ENCODE peak calls at places on chromosomes 7 and 10, in five cellular contexts. H is K562, N is HepG2, O is GM12878, A is upper lobe of left lung. I is an unnamed sample.
A peak's percentile ranks its signal among the peaks of the same experiment; 100 is the strongest.

GRCh38 chr7:30738026-30738915 is 13.7 kb upstream of the INMT start:
- ATAC-seq in H (no peak), N (no peak), O (no peak), A (no peak), I (no peak)

GRCh38 chr7:102417105-102417504 is 16.3 kb upstream of the ORAI2 start:
- ATAC-seq in H (no peak), N (no peak), O (no peak), A (no peak), I (no peak)

GRCh38 chr10:104328916-104329710 is 9.2 kb downstream of the ITPRIP start:
- ATAC-seq in H (peak; percentile 43), N (peak; percentile 20), O (peak; percentile 77), A (peak; percentile 72), I (peak; percentile 55)

GRCh38 chr10:43273543-43273942 is 6.7 kb upstream of the RASGEF1A start:
- ATAC-seq in H (peak; percentile 55), N (no peak), O (no peak), A (peak; percentile 49), I (no peak)

GRCh38 chr7:30240401-30240800 is 44.0 kb upstream of the ZNRF2 start:
- ATAC-seq in H (peak; percentile 55), N (no peak), O (peak; percentile 68), A (no peak), I (no peak)

GRCh38 chr10:100129424-100129823 is 47.8 kb upstream of the CPN1 start:
- ATAC-seq in H (peak; percentile 89), N (peak; percentile 79), O (no peak), A (no peak), I (peak; percentile 67)

GRCh38 chr7:83677180-83677866 is 28.4 kb upstream of the SEMA3E start:
- ATAC-seq in H (no peak), N (no peak), O (peak; percentile 13), A (no peak), I (peak; percentile 58)

GRCh38 chr7:93375603-93376002 is 143.4 kb downstream of the VPS50 start:
- ATAC-seq in H (peak; percentile 39), N (no peak), O (peak; percentile 22), A (no peak), I (no peak)

GRCh38 chr7:64947252-64948000 is 43.4 kb downstream of the ZNF117 start:
- ATAC-seq in H (no peak), N (peak; percentile 72), O (no peak), A (peak; percentile 63), I (peak; percentile 19)

GRCh38 chr10:61452229-61452651 is 941 bp downstream of the TMEM26 start:
- ATAC-seq in H (no peak), N (no peak), O (no peak), A (no peak), I (no peak)

GRCh38 chr10:95306851-95307250 is 16.0 kb upstream of the PDLIM1 start:
- ATAC-seq in H (no peak), N (no peak), O (no peak), A (no peak), I (no peak)

GRCh38 chr7:45957721-45958120 is 36.6 kb upstream of the IGFBP3 start:
- ATAC-seq in H (no peak), N (no peak), O (no peak), A (no peak), I (no peak)

GRCh38 chr10:94103902-94104301 is 110.2 kb downstream of the PLCE1 start:
- ATAC-seq in H (no peak), N (no peak), O (no peak), A (no peak), I (no peak)

GRCh38 chr10:84523509-84523908 is 195.1 kb downstream of the CCSER2 start:
- ATAC-seq in H (no peak), N (peak; percentile 94), O (no peak), A (no peak), I (no peak)

GRCh38 chr7:2736411-2736914 is 48.5 kb downstream of the AMZ1 start:
- ATAC-seq in H (no peak), N (no peak), O (no peak), A (no peak), I (no peak)

GRCh38 chr7:86748843-86749720 is 105.4 kb downstream of the GRM3 start:
- ATAC-seq in H (no peak), N (no peak), O (no peak), A (no peak), I (no peak)

GRCh38 chr10:6053816-6054581 is 8.2 kb downstream of the IL2RA start:
- ATAC-seq in H (peak; percentile 42), N (peak; percentile 70), O (no peak), A (peak; percentile 81), I (peak; percentile 51)

GRCh38 chr10:35495521-35496238 is 109.5 kb upstream of the GJD4 start:
- ATAC-seq in H (no peak), N (peak; percentile 94), O (peak; percentile 81), A (peak; percentile 31), I (peak; percentile 51)

GRCh38 chr7:43834463-43835251 is 34.7 kb downstream of the MRPS24 start:
- ATAC-seq in H (peak; percentile 33), N (no peak), O (peak; percentile 81), A (no peak), I (no peak)

GRCh38 chr7:28155964-28156363 is 24.6 kb downstream of the JAZF1 start:
- ATAC-seq in H (no peak), N (no peak), O (no peak), A (no peak), I (peak; percentile 58)

GRCh38 chr10:89384474-89385324 is 6.8 kb downstream of the IFIT1B start:
- ATAC-seq in H (no peak), N (no peak), O (peak; percentile 40), A (no peak), I (peak; percentile 45)

GRCh38 chr10:83603708-83604107 is 535.6 kb upstream of the GHITM start:
- ATAC-seq in H (no peak), N (no peak), O (peak; percentile 98), A (no peak), I (no peak)

GRCh38 chr7:28318126-28318762 is 94.1 kb upstream of the CREB5 start:
- ATAC-seq in H (no peak), N (no peak), O (no peak), A (no peak), I (no peak)

GRCh38 chr7:30116771-30117170 is 18.0 kb upstream of the MTURN start:
- ATAC-seq in H (no peak), N (no peak), O (no peak), A (peak; percentile 46), I (peak; percentile 51)

GRCh38 chr10:77156406-77156879 is 481.2 kb downstream of the KCNMA1 start:
- ATAC-seq in H (no peak), N (no peak), O (no peak), A (no peak), I (peak; percentile 55)

GRCh38 chr10:49534670-49535381 is 4.1 kb downstream of the ERCC6 start:
- ATAC-seq in H (no peak), N (no peak), O (peak; percentile 74), A (no peak), I (no peak)

GRCh38 chr10:125808047-125808446 is 15.0 kb downstream of the UROS start:
- ATAC-seq in H (no peak), N (no peak), O (no peak), A (peak; percentile 56), I (no peak)

GRCh38 chr7:37248396-37248836 is 200.2 kb downstream of the ELMO1 start:
- ATAC-seq in H (no peak), N (no peak), O (no peak), A (peak; percentile 15), I (peak; percentile 59)

DNA sequence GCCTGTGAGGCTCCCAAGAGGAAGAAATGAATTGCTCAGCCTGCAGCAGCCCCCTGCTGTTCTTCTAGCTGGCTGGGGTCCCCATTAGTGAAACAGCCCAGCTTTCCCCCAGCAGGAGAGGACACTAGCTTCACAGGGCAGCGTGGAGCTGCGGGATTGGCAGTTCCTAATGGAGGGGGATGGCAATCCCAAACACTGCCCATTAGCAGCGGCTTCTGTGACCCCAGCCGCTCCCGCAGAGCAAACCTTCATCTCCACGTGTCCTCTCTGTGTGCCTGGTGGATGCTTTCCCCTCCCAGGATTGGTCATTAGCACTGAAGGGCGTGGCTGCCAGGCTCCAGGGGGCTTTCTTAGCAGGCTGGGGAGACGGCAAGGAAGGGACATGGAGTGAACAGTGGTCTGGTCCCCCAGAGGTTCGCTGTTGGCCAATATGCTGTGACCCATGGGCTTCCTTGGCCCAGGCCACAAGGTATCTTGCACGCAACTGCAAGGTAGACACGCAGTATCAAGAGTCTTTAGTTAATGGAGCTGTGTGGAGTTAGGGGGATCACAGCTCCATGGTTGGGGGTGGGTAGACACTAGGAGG is 322.5 kb upstream of the ZMIZ1 start:
- ATAC-seq in H (no peak), N (no peak), O (no peak), A (no peak), I (no peak)
- TF ChIP-seq POLR2AphosphoS5 in H (no peak), N (no peak), O (no peak), A (no peak), I (no peak)

GRCh38 chr7:90825779-90826178 is 229.7 kb downstream of the CDK14 start:
- ATAC-seq in H (no peak), N (no peak), O (no peak), A (no peak), I (peak; percentile 55)
- TF ChIP-seq EP300 in H (no peak), N (no peak), O (no peak), A (no peak), I (no peak)

GRCh38 chr7:6011541-6011940 is 2.5 kb downstream of the AIMP2 start:
- ATAC-seq in H (no peak), N (no peak), O (no peak), A (no peak), I (no peak)

GRCh38 chr7:6012355-6013104 is 3.5 kb downstream of the AIMP2 start:
- ATAC-seq in H (no peak), N (no peak), O (no peak), A (peak; percentile 64), I (no peak)

GRCh38 chr7:6008668-6009611 is at the start of the genes AIMP2 and PMS2:
- ATAC-seq in H (peak; percentile 92), N (peak; percentile 94), O (peak; percentile 95), A (peak; percentile 98), I (peak; percentile 99)
- TF ChIP-seq POLR2A in H (peak; percentile 96), N (peak; percentile 96), O (peak; percentile 86), A (peak; percentile 76), I (peak; percentile 82)

DNA sequence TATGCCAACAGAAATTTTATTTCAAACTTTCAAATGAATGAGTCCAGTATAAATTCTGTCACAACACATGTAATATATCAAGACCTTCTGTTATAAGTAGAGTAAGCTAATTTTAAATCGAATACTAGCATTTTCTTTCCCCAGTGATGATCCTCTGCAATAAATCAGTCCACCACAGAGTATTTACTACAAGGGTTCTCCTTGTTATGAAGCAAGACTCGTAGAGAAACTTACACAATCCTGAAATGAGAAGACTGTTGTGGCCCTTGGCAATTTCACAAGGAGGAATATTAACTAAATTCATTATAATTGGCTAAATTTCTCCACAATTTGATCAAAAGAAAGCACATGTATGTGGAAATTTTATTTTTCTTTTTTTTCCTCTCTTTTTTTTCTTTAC is 312.4 kb upstream of the DGKB start:
- ATAC-seq in H (no peak), N (no peak), O (no peak), A (no peak), I (no peak)
- TF ChIP-seq POLR2AphosphoS5 in H (no peak), N (no peak), O (no peak), A (no peak), I (no peak)

I was measured in gastroesophageal sphincter.